ENCODE peak calls at places on chromosomes 11 and 22, in six cellular contexts. N is GM04504, R is Right ventricle myocardium superior, K is NCI-H1436 treated with DMSO at 0.1 percent for 48 hours, Q is dorsolateral prefrontal cortex, J is ELR. F is an unnamed sample.
A peak's percentile ranks its signal among the peaks of the same experiment; 100 is the strongest.

GRCh38 chr11:16815047-16815767 is 76.8 kb downstream of the C11orf58 start:
- DNase-seq in N (no peak), Q (peak; percentile 53), R (peak; percentile 88), K (no peak), J (no peak), F (no peak)

GRCh38 chr11:47330002-47330911 is 22.2 kb downstream of the MYBPC3 start:
- DNase-seq in J (peak; percentile 22), K (no peak), N (no peak), Q (no peak), R (no peak), F (peak; percentile 28)

GRCh38 chr11:16979708-16980622 is 34.2 kb downstream of the PLEKHA7 start:
- DNase-seq in J (no peak), K (no peak), N (no peak), R (no peak), Q (no peak), F (peak; percentile 56)

GRCh38 chr11:87463486-87464102 is 425.9 kb downstream of the TMEM135 start:
- DNase-seq in Q (no peak), J (peak; percentile 40), K (peak; percentile 7), N (no peak), R (no peak), F (peak; percentile 25)

GRCh38 chr22:50572965-50573364 is 5.3 kb downstream of the CPT1B start:
- DNase-seq in Q (no peak), N (no peak), K (no peak), J (no peak), R (peak; percentile 27), F (no peak)

GRCh38 chr11:86861810-86862209 is 61.5 kb downstream of the PRSS23 start:
- DNase-seq in K (no peak), R (no peak), Q (no peak), N (no peak), J (peak; percentile 30), F (no peak)

GRCh38 chr11:75482310-75482606 is 43.5 kb downstream of the GDPD5 start:
- DNase-seq in R (no peak), N (no peak), J (no peak), Q (no peak), K (no peak), F (no peak)

GRCh38 chr11:82775736-82776346 is 42.2 kb upstream of the FAM181B start:
- DNase-seq in N (peak; percentile 31), R (no peak), K (no peak), Q (peak; percentile 39), J (peak; percentile 77), F (peak; percentile 37)

GRCh38 chr11:3674189-3674588 is 3.0 kb upstream of the CHRNA10 start:
- DNase-seq in K (no peak), N (no peak), Q (no peak), J (peak; percentile 92), R (no peak), F (peak; percentile 98)

GRCh38 chr11:69654001-69654659 is 13.2 kb downstream of the CCND1 start:
- DNase-seq in K (no peak), J (no peak), R (no peak), N (no peak), Q (no peak), F (no peak)

GRCh38 chr22:23613193-23613973 is 18.7 kb downstream of the DRICH1 start:
- DNase-seq in N (no peak), J (peak; percentile 17), R (no peak), K (no peak), Q (no peak), F (no peak)

GRCh38 chr11:65591939-65592814 is 3.4 kb downstream of the KCNK7 start:
- DNase-seq in N (no peak), R (no peak), K (no peak), J (no peak), Q (no peak), F (peak; percentile 21)